ENCODE peak calls at places on chromosome 12, in four cellular contexts. R is HCEC 1CT, V is hepatic stellate cell, Z is fibroblast of villous mesenchyme. B is an unnamed sample.

GRCh38 chr12:129101404-129101803 is 248.1 kb downstream of the GLT1D1 start:
- DNase-seq in Z (no peak), V (no peak), R (no peak), B (no peak)

GRCh38 chr12:63900922-63901793 is 56.7 kb downstream of the SRGAP1 start:
- DNase-seq in V (no peak), R (no peak), Z (no peak), B (no peak)

GRCh38 chr12:1575287-1575798 is 19.0 kb downstream of the FBXL14 start:
- DNase-seq in R (no peak), V (no peak), Z (peak), B (peak)

GRCh38 chr12:58873496-58873895 is 46.8 kb downstream of the LRIG3 start:
- DNase-seq in V (no peak), R (no peak), Z (no peak), B (no peak)

GRCh38 chr12:116066381-116067230 is 210.9 kb downstream of the MED13L start:
- DNase-seq in V (peak), R (peak), Z (peak), B (peak)

GRCh38 chr12:91139981-91140659 is 28.8 kb upstream of the LUM start:
- DNase-seq in V (peak), Z (peak), R (peak), B (peak)

GRCh38 chr12:104672501-104673265 is 215.9 kb downstream of the CHST11 start:
- DNase-seq in V (no peak), Z (no peak), R (no peak), B (peak)

GRCh38 chr12:31737345-31737744 is 8.5 kb upstream of the AMN1 start:
- DNase-seq in V (no peak), Z (no peak), R (no peak), B (no peak)

GRCh38 chr12:42957136-42957535 is 367.6 kb upstream of the PRICKLE1 start:
- DNase-seq in R (no peak), V (no peak), Z (no peak), B (no peak)

GRCh38 chr12:91896725-91897515 is 248.7 kb downstream of the BTG1 start:
- DNase-seq in Z (no peak), R (no peak), V (no peak), B (no peak)

GRCh38 chr12:124369055-124369900 is 74.4 kb downstream of the RFLNA start:
- DNase-seq in Z (peak), V (peak), R (peak), B (peak)

GRCh38 chr12:750356-751191 is 1.8 kb upstream of the WNK1 start:
- DNase-seq in Z (no peak), V (no peak), R (no peak), B (no peak)

GRCh38 chr12:70327541-70327940 is 38.5 kb upstream of the KCNMB4 start:
- DNase-seq in Z (no peak), R (no peak), V (no peak), B (no peak)

GRCh38 chr12:112674539-112674938 is 117.0 kb upstream of the RPH3A start:
- DNase-seq in V (no peak), R (no peak), Z (no peak), B (no peak)

GRCh38 chr12:42690264-42690663 is 100.7 kb upstream of the PRICKLE1 start:
- DNase-seq in V (no peak), Z (no peak), R (no peak), B (no peak)

GRCh38 chr12:27844427-27845090 is 64.5 kb upstream of the MANSC4 start:
- DNase-seq in R (no peak), Z (peak), V (no peak), B (peak)

GRCh38 chr12:5348057-5348456 is 83.9 kb upstream of the NTF3 start:
- DNase-seq in Z (no peak), V (no peak), R (no peak), B (no peak)

GRCh38 chr12:19830461-19830860 is 391.2 kb downstream of the AEBP2 start:
- DNase-seq in R (no peak), Z (peak), V (no peak), B (peak)

GRCh38 chr12:19440019-19440858 is 947 bp downstream of the AEBP2 start:
- DNase-seq in Z (peak), R (peak), V (peak), B (peak)

GRCh38 chr12:10668526-10668925 is 5.3 kb downstream of the STYK1 start:
- DNase-seq in Z (no peak), V (no peak), R (no peak), B (no peak)